ENCODE peak calls at places on chromosome 11, in six cellular contexts. L, X, F, K, H and J are unnamed samples.

GRCh38 chr11:130214861-130215530 is 55.4 kb downstream of the ST14 start:
- DNase-seq in L (peak; percentile 0), X (no peak), F (no peak), K (no peak), H (no peak), J (no peak)

GRCh38 chr11:60978546-60979380 is 7.3 kb downstream of the CD6 start:
- DNase-seq in L (no peak), X (no peak), F (no peak), K (no peak), H (no peak), J (no peak)

GRCh38 chr11:1048375-1049070 is 12.0 kb upstream of the MUC6 start:
- DNase-seq in L (no peak), X (no peak), F (no peak), K (no peak), H (peak; percentile 6), J (peak; percentile 3)

GRCh38 chr11:73525611-73526010 is 72.3 kb downstream of the FAM168A start:
- DNase-seq in L (no peak), X (no peak), F (no peak), K (no peak), H (no peak), J (no peak)

GRCh38 chr11:69670158-69670845 is 4.9 kb downstream of the LTO1 start:
- DNase-seq in L (peak; percentile 86), X (peak; percentile 88), F (peak; percentile 84), K (peak; percentile 77), H (peak; percentile 80), J (peak; percentile 88)

GRCh38 chr11:110587972-110588371 is 124.3 kb downstream of the ARHGAP20 start:
- DNase-seq in L (no peak), X (peak; percentile 49), F (no peak), K (peak; percentile 35), H (no peak), J (no peak)

GRCh38 chr11:106384429-106384828 is 307.0 kb downstream of the AASDHPPT start:
- DNase-seq in L (no peak), X (no peak), F (no peak), K (no peak), H (no peak), J (no peak)

GRCh38 chr11:44886765-44887164 is 63.9 kb downstream of the TP53I11 start:
- DNase-seq in L (no peak), X (peak; percentile 64), F (no peak), K (peak; percentile 51), H (no peak), J (no peak)

GRCh38 chr11:66218846-66219620 is 49.4 kb upstream of the RAB1B start:
- DNase-seq in L (no peak), X (no peak), F (no peak), K (no peak), H (no peak), J (no peak)

GRCh38 chr11:59754494-59754858 is 700 bp upstream of the STX3 start:
- DNase-seq in L (peak; percentile 30), X (peak; percentile 7), F (no peak), K (no peak), H (no peak), J (peak; percentile 26)

GRCh38 chr11:92675303-92675702 is 294.1 kb upstream of the MTNR1B start:
- DNase-seq in L (no peak), X (no peak), F (no peak), K (no peak), H (no peak), J (no peak)

GRCh38 chr11:20584093-20584774 is 15.2 kb upstream of the SLC6A5 start:
- DNase-seq in L (no peak), X (no peak), F (no peak), K (no peak), H (no peak), J (no peak)

GRCh38 chr11:8283510-8284272 is 20.0 kb upstream of the LMO1 start:
- DNase-seq in L (no peak), X (no peak), F (no peak), K (no peak), H (no peak), J (peak; percentile 68)

GRCh38 chr11:5992604-5993251 is 5.9 kb upstream of the OR52L1 start:
- DNase-seq in L (no peak), X (peak; percentile 20), F (no peak), K (no peak), H (no peak), J (no peak)

GRCh38 chr11:27471588-27472397 is 797 bp downstream of the LGR4 start:
- DNase-seq in L (peak; percentile 47), X (no peak), F (peak; percentile 31), K (no peak), H (peak; percentile 32), J (peak; percentile 68)

GRCh38 chr11:30586251-30587144 is at the start of gene MPPED2:
- DNase-seq in L (peak; percentile 73), X (no peak), F (peak; percentile 61), K (no peak), H (peak; percentile 47), J (peak; percentile 37)

GRCh38 chr11:120467627-120468026 is 43.9 kb upstream of the GRIK4 start:
- DNase-seq in L (no peak), X (no peak), F (no peak), K (no peak), H (no peak), J (no peak)

GRCh38 chr11:6656936-6657335 is 1.3 kb upstream of the DCHS1 start:
- DNase-seq in L (no peak), X (no peak), F (no peak), K (no peak), H (no peak), J (no peak)

GRCh38 chr11:78961186-78961782 is 386.6 kb upstream of the NARS2 start:
- DNase-seq in L (peak; percentile 50), X (peak; percentile 31), F (no peak), K (no peak), H (no peak), J (peak; percentile 41)

GRCh38 chr11:65279713-65280459 is 18.1 kb downstream of the POLA2 start:
- DNase-seq in L (no peak), X (peak; percentile 97), F (peak; percentile 87), K (peak; percentile 70), H (peak; percentile 41), J (no peak)

GRCh38 chr11:3609416-3610265 is 32.2 kb downstream of the ART5 start:
- DNase-seq in L (peak; percentile 50), X (peak; percentile 42), F (no peak), K (peak; percentile 34), H (no peak), J (peak; percentile 32)

GRCh38 chr11:75507571-75507970 is 18.2 kb downstream of the GDPD5 start:
- DNase-seq in L (no peak), X (no peak), F (no peak), K (no peak), H (no peak), J (no peak)

GRCh38 chr11:113773092-113773415 is 438 bp downstream of the ZW10 start:
- DNase-seq in L (peak; percentile 35), X (peak; percentile 25), F (peak; percentile 41), K (peak; percentile 4), H (no peak), J (peak; percentile 44)

GRCh38 chr11:86660011-86660595 is 12.3 kb downstream of the ME3 start:
- DNase-seq in L (no peak), X (peak; percentile 85), F (no peak), K (peak; percentile 76), H (no peak), J (no peak)

GRCh38 chr11:104968365-104968855 is at the start of gene CASP4:
- DNase-seq in L (no peak), X (peak; percentile 85), F (no peak), K (peak; percentile 80), H (no peak), J (no peak)

GRCh38 chr11:104965735-104966134 is 2.6 kb downstream of the CASP4 start:
- DNase-seq in L (no peak), X (no peak), F (no peak), K (no peak), H (no peak), J (no peak)

GRCh38 chr11:104970756-104971155 is 2.4 kb upstream of the CASP4 start:
- DNase-seq in L (no peak), X (no peak), F (no peak), K (no peak), H (no peak), J (no peak)

GRCh38 chr11:104967493-104968364 is 645 bp downstream of the CASP4 start:
- DNase-seq in L (no peak), X (peak; percentile 28), F (no peak), K (no peak), H (no peak), J (no peak)

GRCh38 chr11:104968856-104969776 is 742 bp upstream of the CASP4 start:
- DNase-seq in L (no peak), X (peak; percentile 45), F (peak; percentile 36), K (no peak), H (peak; percentile 40), J (peak; percentile 3)
- TF ChIP-seq CTCF in L (no peak), X (no peak), F (no peak), K (no peak), H (no peak), J (no peak)

GRCh38 chr11:116249561-116249960 is 523.2 kb downstream of the BUD13 start:
- DNase-seq in L (no peak), X (no peak), F (no peak), K (no peak), H (no peak), J (no peak)
- TF ChIP-seq CTCF in L (peak; percentile 19), X (no peak), F (no peak), K (no peak), H (no peak), J (no peak)

DNA sequence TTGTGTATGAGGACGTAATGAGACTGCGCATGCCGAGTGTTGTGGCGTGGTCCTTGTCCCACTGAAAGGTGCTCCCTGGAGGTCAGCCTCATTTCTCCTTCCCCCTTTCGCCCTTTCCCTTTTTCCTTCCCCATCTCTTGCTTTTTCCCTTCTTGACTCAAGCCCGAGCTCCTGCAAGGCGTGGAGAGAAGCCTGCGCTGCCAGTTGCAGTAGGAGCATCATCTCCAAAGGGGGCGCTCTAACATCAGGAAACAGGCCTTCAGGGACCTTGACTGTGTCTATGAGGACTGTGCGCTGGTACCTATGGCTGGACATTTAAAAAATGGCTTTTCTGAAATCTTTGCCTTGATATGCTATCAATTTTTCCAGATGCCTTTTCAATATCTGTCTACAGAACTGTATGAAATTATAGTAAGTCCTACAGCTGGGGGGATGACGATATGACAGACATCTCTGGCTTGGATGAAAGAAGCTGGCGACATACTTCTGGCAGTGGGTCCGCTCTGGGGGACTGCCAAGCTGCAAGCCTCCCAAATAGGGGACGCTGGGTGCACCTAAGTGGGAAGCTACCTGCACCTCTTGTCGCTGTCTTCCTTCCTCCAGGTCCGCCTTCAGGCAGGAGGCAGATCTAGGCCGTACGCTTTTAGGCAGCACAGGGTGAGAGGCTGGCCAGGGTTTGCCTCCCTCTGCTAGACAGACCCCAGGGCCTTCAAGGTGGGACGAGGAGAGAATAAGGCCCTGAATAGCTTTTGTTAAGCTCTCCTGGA is 96.5 kb downstream of the NXPE2 start:
- DNase-seq in L (peak; percentile 82), X (no peak), F (peak; percentile 35), K (no peak), H (peak; percentile 26), J (peak; percentile 76)
- TF ChIP-seq CTCF in L (peak; percentile 87), X (peak; percentile 30), F (peak; percentile 54), K (peak; percentile 67), H (peak; percentile 72), J (peak; percentile 91)

DNA sequence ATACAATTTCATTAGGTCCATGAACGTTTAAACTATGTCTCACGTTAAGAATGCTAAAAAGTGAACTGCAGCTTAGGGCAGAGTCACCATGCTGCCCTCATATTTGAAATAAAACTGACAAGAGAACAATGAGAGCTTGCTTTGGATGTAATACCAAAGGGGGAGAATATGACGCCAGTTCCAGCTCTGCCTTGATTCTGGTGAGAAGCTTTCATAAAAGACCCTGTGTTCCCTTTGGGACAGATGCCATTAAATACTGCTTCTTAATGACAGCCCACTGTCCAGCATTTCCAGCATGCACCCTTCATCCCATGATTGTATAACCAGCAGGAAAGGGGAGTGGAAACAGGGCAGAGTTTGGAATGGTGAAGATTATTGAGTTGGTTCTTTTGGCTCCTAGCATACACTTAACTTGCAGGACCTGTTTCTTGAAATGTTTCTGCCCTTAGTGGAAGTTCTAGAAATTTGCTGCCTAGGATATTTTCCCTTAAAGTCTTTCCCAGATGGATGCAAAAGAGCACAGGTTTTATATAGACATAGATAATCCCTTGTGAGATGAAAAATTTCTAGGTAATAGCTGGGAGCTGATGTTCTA is 139.3 kb upstream of the LDLRAD3 start:
- DNase-seq in L (no peak), X (no peak), F (no peak), K (no peak), H (no peak), J (no peak)
- TF ChIP-seq CTCF in L (no peak), X (no peak), F (no peak), K (no peak), H (no peak), J (no peak)